ENCODE peak calls at places on chromosomes 11 and 22, in nine cellular contexts. Y, R, U, Z, J, S, D, X and F are unnamed samples.

GRCh38 chr11:104118105-104118762 is 45.7 kb downstream of the PDGFD start:
- DNase-seq in Y (no peak), R (no peak), U (no peak), Z (no peak), J (no peak), S (no peak), D (no peak), X (no peak), F (no peak)

GRCh38 chr11:32386770-32387377 is 48.5 kb downstream of the WT1 start:
- DNase-seq in Y (no peak), R (no peak), U (no peak), Z (no peak), J (no peak), S (no peak), D (no peak), X (no peak), F (no peak)

GRCh38 chr11:132610216-132610615 is 922.1 kb downstream of the OPCML start:
- DNase-seq in Y (no peak), R (no peak), U (no peak), Z (no peak), J (no peak), S (no peak), D (no peak), X (no peak), F (no peak)

GRCh38 chr11:96152623-96153022 is 190.4 kb downstream of the MAML2 start:
- DNase-seq in Y (no peak), R (no peak), U (no peak), Z (no peak), J (no peak), S (no peak), D (no peak), X (no peak), F (no peak)

GRCh38 chr11:37613031-37613430 is 1015.0 kb upstream of the RAG2 start:
- DNase-seq in Y (no peak), R (no peak), U (no peak), Z (no peak), J (no peak), S (no peak), D (no peak), X (no peak), F (no peak)

GRCh38 chr22:20015971-20016733 is 471 bp downstream of the ARVCF start:
- DNase-seq in Y (no peak), R (no peak), U (peak; percentile 12), Z (peak; percentile 57), J (no peak), S (peak; percentile 33), D (peak; percentile 55), X (peak; percentile 72), F (no peak)

GRCh38 chr11:130872961-130873360 is 43.3 kb downstream of the SNX19 start:
- DNase-seq in Y (no peak), R (no peak), U (no peak), Z (no peak), J (no peak), S (no peak), D (no peak), X (no peak), F (no peak)

GRCh38 chr11:8989411-8989810 is 14.4 kb downstream of the NRIP3 start:
- DNase-seq in Y (no peak), R (no peak), U (no peak), Z (no peak), J (no peak), S (no peak), D (no peak), X (no peak), F (no peak)

GRCh38 chr22:45314054-45314721 is 4.5 kb downstream of the FAM118A start:
- DNase-seq in Y (no peak), R (no peak), U (no peak), Z (no peak), J (no peak), S (no peak), D (no peak), X (no peak), F (no peak)

GRCh38 chr11:14119357-14119756 is 156.8 kb downstream of the SPON1 start:
- DNase-seq in Y (no peak), R (no peak), U (no peak), Z (no peak), J (no peak), S (no peak), D (no peak), X (no peak), F (no peak)

GRCh38 chr11:12525466-12526055 is 148.2 kb downstream of the PARVA start:
- DNase-seq in Y (no peak), R (no peak), U (no peak), Z (no peak), J (no peak), S (no peak), D (no peak), X (peak; percentile 61), F (peak; percentile 54)

GRCh38 chr22:17213976-17214375 is 5.3 kb downstream of the ADA2 start:
- DNase-seq in Y (no peak), R (peak; percentile 70), U (peak; percentile 24), Z (peak; percentile 79), J (peak; percentile 19), S (peak; percentile 69), D (peak; percentile 69), X (peak; percentile 70), F (no peak)

GRCh38 chr11:62666259-62666926 is 1.3 kb downstream of the CSKMT start:
- DNase-seq in Y (no peak), R (no peak), U (no peak), Z (no peak), J (no peak), S (no peak), D (peak; percentile 34), X (no peak), F (no peak)

GRCh38 chr11:132653237-132653636 is 879.1 kb downstream of the OPCML start:
- DNase-seq in Y (no peak), R (no peak), U (no peak), Z (no peak), J (no peak), S (no peak), D (no peak), X (no peak), F (no peak)

GRCh38 chr11:2400069-2400760 is at the start of gene TSSC4:
- DNase-seq in Y (peak; percentile 99), R (peak; percentile 98), U (peak; percentile 100), Z (peak; percentile 99), J (peak; percentile 100), S (peak; percentile 100), D (peak; percentile 100), X (peak; percentile 100), F (peak; percentile 100)
- H3K4me3 ChIP-seq in Y (peak within 1 kb of the TSS; percentile 64), R (peak within 1 kb of the TSS; percentile 100), U (peak within 1 kb of the TSS; percentile 100), Z (peak within 1 kb of the TSS; percentile 92), J (peak within 1 kb of the TSS; percentile 93), S (peak within 1 kb of the TSS; percentile 89), D (peak within 1 kb of the TSS; percentile 84), X (peak within 1 kb of the TSS; percentile 88), F (peak within 1 kb of the TSS; percentile 99)

GRCh38 chr11:67488155-67488480 is 5.3 kb downstream of the AIP start:
- DNase-seq in Y (no peak), R (no peak), U (no peak), Z (no peak), J (no peak), S (no peak), D (no peak), X (no peak), F (peak; percentile 76)

GRCh38 chr11:67489203-67489859 is 6.5 kb downstream of the AIP start:
- DNase-seq in Y (no peak), R (no peak), U (no peak), Z (no peak), J (no peak), S (peak; percentile 47), D (no peak), X (no peak), F (peak; percentile 80)

GRCh38 chr11:67483901-67484665 is 1.3 kb downstream of the AIP start:
- DNase-seq in Y (no peak), R (no peak), U (no peak), Z (no peak), J (no peak), S (peak; percentile 11), D (no peak), X (no peak), F (no peak)

GRCh38 chr11:67484847-67485311 is 2.1 kb downstream of the AIP start:
- DNase-seq in Y (no peak), R (no peak), U (no peak), Z (no peak), J (no peak), S (peak; percentile 57), D (no peak), X (peak; percentile 68), F (no peak)

GRCh38 chr11:67486481-67487195 is 3.8 kb downstream of the AIP start:
- DNase-seq in Y (no peak), R (no peak), U (no peak), Z (no peak), J (no peak), S (peak; percentile 60), D (no peak), X (no peak), F (no peak)
- TF ChIP-seq POLR2A in Y (no peak), R (no peak), U (no peak), Z (no peak), J (no peak), S (no peak), D (no peak), X (no peak), F (no peak)

GRCh38 chr11:93017821-93018690 is 48.6 kb downstream of the MTNR1B start:
- DNase-seq in Y (no peak), R (no peak), U (peak; percentile 37), Z (no peak), J (no peak), S (no peak), D (no peak), X (no peak), F (no peak)
- H3K4me3 ChIP-seq in Y (no peak overlapping the region), R (no peak overlapping the region), U (no peak overlapping the region), Z (no peak overlapping the region), J (no peak overlapping the region), S (no peak overlapping the region), D (no peak overlapping the region), X (no peak overlapping the region), F (no peak overlapping the region)

GRCh38 chr11:115924744-115925567 is 420.7 kb upstream of the CADM1 start:
- DNase-seq in Y (no peak), R (no peak), U (no peak), Z (no peak), J (no peak), S (no peak), D (no peak), X (no peak), F (no peak)

GRCh38 chr11:115925568-115925904 is 421.3 kb upstream of the CADM1 start:
- DNase-seq in Y (no peak), R (no peak), U (no peak), Z (no peak), J (no peak), S (no peak), D (no peak), X (no peak), F (no peak)

GRCh38 chr11:115927823-115928329 is 423.7 kb upstream of the CADM1 start:
- DNase-seq in Y (no peak), R (no peak), U (no peak), Z (no peak), J (no peak), S (no peak), D (no peak), X (no peak), F (no peak)

GRCh38 chr11:115926601-115927000 is 422.4 kb upstream of the CADM1 start:
- DNase-seq in Y (no peak), R (no peak), U (no peak), Z (no peak), J (no peak), S (no peak), D (no peak), X (no peak), F (no peak)

DNA sequence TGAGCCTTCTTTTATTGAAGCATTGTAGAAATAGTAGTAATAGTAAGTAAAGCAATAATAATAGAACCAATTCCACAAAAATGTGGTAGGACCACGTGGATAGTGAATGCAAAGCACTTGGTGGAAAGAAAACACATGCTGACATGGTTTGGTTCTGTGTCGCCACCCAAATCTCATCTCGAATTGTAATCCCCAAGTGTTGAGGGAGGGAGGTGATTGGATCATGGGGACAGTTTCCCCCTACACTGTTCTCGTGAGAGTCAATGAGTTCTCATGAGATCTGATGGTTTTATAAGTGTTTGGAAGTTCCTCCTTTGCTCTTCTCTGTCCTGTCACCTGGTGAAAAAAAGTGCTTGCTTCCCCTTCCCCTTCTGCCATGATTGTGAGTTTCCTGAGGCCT is 421.9 kb upstream of the CADM1 start:
- DNase-seq in Y (no peak), R (no peak), U (no peak), Z (no peak), J (no peak), S (no peak), D (no peak), X (no peak), F (no peak)
- TF ChIP-seq POLR2A in Y (no peak), R (no peak), U (no peak), Z (no peak), J (no peak), S (no peak), D (no peak), X (no peak), F (no peak)